ENCODE peak calls at places on chromosomes 13 and 19, in seven cellular contexts. B is CD8-positive, alpha-beta T cell; D is HepG2; F is stimulated activated CD4-positive, alpha-beta T cell treated with anti-CD3 and anti-CD28 coated beads, Interleukin-2, amount 100 ng/mL, for 48 hours; Z is pancreas; U is AG20443; R is GM04503. X is an unnamed sample.
A peak's percentile ranks its signal among the peaks of the same experiment; 100 is the strongest.

GRCh38 chr13:113545455-113545930 is 39.1 kb upstream of the TFDP1 start:
- DNase-seq in B (no peak), D (no peak), F (no peak), Z (no peak), U (peak; percentile 54), R (peak; percentile 12), X (peak; percentile 24)

GRCh38 chr19:49850487-49851342 is at the start of gene PTOV1:
- DNase-seq in B (peak; percentile 93), D (peak; percentile 90), F (peak; percentile 88), Z (peak; percentile 94), U (peak; percentile 99), R (peak; percentile 40), X (peak; percentile 80)

GRCh38 chr13:37058801-37059135 is 720 bp downstream of the SUPT20H start:
- DNase-seq in B (no peak), D (no peak), F (peak; percentile 10), Z (no peak), U (peak; percentile 41), R (no peak), X (peak; percentile 5)

GRCh38 chr13:34357435-34358232 is 539.7 kb downstream of the RFC3 start:
- DNase-seq in B (no peak), D (no peak), F (no peak), Z (no peak), U (peak; percentile 81), R (peak; percentile 58), X (peak; percentile 70)

GRCh38 chr19:17070912-17071311 is 4.3 kb downstream of the HAUS8 start:
- DNase-seq in B (no peak), D (no peak), F (no peak), Z (no peak), U (no peak), R (no peak), X (no peak)

GRCh38 chr13:91647361-91647970 is 249.0 kb downstream of the GPC5 start:
- DNase-seq in B (no peak), D (peak; percentile 26), F (no peak), Z (peak; percentile 9), U (peak; percentile 5), R (no peak), X (no peak)

GRCh38 chr13:53151692-53152421 is 123.2 kb downstream of the OLFM4 start:
- DNase-seq in B (no peak), D (peak; percentile 43), F (peak; percentile 8), Z (peak; percentile 59), U (peak; percentile 26), R (no peak), X (no peak)

GRCh38 chr19:6076675-6077463 is 33.4 kb downstream of the RFX2 start:
- DNase-seq in B (no peak), D (no peak), F (no peak), Z (no peak), U (peak; percentile 82), R (peak; percentile 98), X (peak; percentile 93)

GRCh38 chr19:55494172-55494761 is 6.0 kb downstream of the SSC5D start:
- DNase-seq in B (no peak), D (no peak), F (no peak), Z (no peak), U (peak; percentile 53), R (no peak), X (no peak)

GRCh38 chr19:19515764-19516519 is at the start of gene NDUFA13:
- DNase-seq in B (peak; percentile 99), D (peak; percentile 90), F (peak; percentile 97), Z (peak; percentile 95), U (peak; percentile 96), R (peak; percentile 54), X (peak; percentile 82)

GRCh38 chr19:18636969-18637629 is at the start of gene KLHL26:
- DNase-seq in B (peak; percentile 52), D (no peak), F (no peak), Z (no peak), U (no peak), R (no peak), X (no peak)

X was measured in GM04504.